ENCODE peak calls at places on chromosomes 2 and 18, in four cellular contexts. E, K, Q and D are unnamed samples.
A peak's percentile ranks its signal among the peaks of the same experiment; 100 is the strongest.

GRCh38 chr2:1868683-1869141 is 124.4 kb upstream of the PXDN start:
- DNase-seq in E (no peak), K (no peak), Q (no peak), D (no peak)

GRCh38 chr2:63012541-63012940 is 38.1 kb upstream of the OTX1 start:
- DNase-seq in E (peak; percentile 89), K (no peak), Q (no peak), D (no peak)

GRCh38 chr2:79860233-79861058 is 347.6 kb downstream of the CTNNA2 start:
- DNase-seq in E (peak; percentile 29), K (peak; percentile 34), Q (no peak), D (peak; percentile 32)

GRCh38 chr2:104033399-104033798 is 820.5 kb upstream of the POU3F3 start:
- DNase-seq in E (no peak), K (peak; percentile 2), Q (no peak), D (peak; percentile 16)

GRCh38 chr18:58847383-58848071 is 17.1 kb upstream of the ZNF532 start:
- DNase-seq in E (no peak), K (no peak), Q (no peak), D (no peak)

GRCh38 chr2:13000644-13001375 is 284.1 kb downstream of the TRIB2 start:
- DNase-seq in E (no peak), K (peak; percentile 33), Q (peak; percentile 31), D (peak; percentile 55)

GRCh38 chr2:127770973-127771735 is 39.8 kb downstream of the WDR33 start:
- DNase-seq in E (peak; percentile 79), K (peak; percentile 97), Q (no peak), D (peak; percentile 90)

GRCh38 chr2:158723311-158723838 is 71.7 kb upstream of the DAPL1 start:
- DNase-seq in E (no peak), K (no peak), Q (no peak), D (no peak)

GRCh38 chr2:36906277-36906676 is 60.1 kb downstream of the STRN start:
- DNase-seq in E (no peak), K (no peak), Q (no peak), D (no peak)

GRCh38 chr2:151347904-151348303 is 9.5 kb upstream of the TNFAIP6 start:
- DNase-seq in E (no peak), K (no peak), Q (no peak), D (no peak)

GRCh38 chr2:234544659-234545611 is 48.1 kb upstream of the ARL4C start:
- DNase-seq in E (peak; percentile 54), K (peak; percentile 58), Q (peak; percentile 31), D (peak; percentile 69)

GRCh38 chr2:2846379-2847130 is 515.5 kb upstream of the MYT1L start:
- DNase-seq in E (no peak), K (no peak), Q (peak; percentile 22), D (no peak)

GRCh38 chr2:101518470-101519172 is 43.7 kb upstream of the RFX8 start:
- DNase-seq in E (peak; percentile 41), K (peak; percentile 74), Q (peak; percentile 36), D (peak; percentile 61)

GRCh38 chr2:44450082-44450481 is 88.3 kb downstream of the CAMKMT start:
- DNase-seq in E (no peak), K (no peak), Q (no peak), D (no peak)

GRCh38 chr2:70709746-70710145 is 58.3 kb downstream of the ADD2 start:
- DNase-seq in E (no peak), K (no peak), Q (no peak), D (no peak)

GRCh38 chr2:207868855-207869596 is 99.3 kb upstream of the FZD5 start:
- DNase-seq in E (no peak), K (no peak), Q (no peak), D (no peak)

GRCh38 chr2:2083113-2083757 is 247.8 kb downstream of the MYT1L start:
- DNase-seq in E (no peak), K (no peak), Q (no peak), D (no peak)

GRCh38 chr2:105797298-105797819 is 52.6 kb downstream of the NCK2 start:
- DNase-seq in E (peak; percentile 67), K (peak; percentile 67), Q (peak; percentile 60), D (no peak)

GRCh38 chr2:10032746-10033105 is 10.6 kb upstream of the KLF11 start:
- DNase-seq in E (no peak), K (no peak), Q (no peak), D (no peak)

GRCh38 chr18:3002766-3003165 is 10.2 kb downstream of the LPIN2 start:
- DNase-seq in E (no peak), K (no peak), Q (no peak), D (no peak)

GRCh38 chr18:44885507-44885906 is 204.8 kb downstream of the SETBP1 start:
- DNase-seq in E (no peak), K (no peak), Q (no peak), D (no peak)

GRCh38 chr18:33606621-33607020 is 28.6 kb downstream of the ASXL3 start:
- DNase-seq in E (no peak), K (no peak), Q (no peak), D (no peak)

GRCh38 chr18:62399781-62400308 is 74.7 kb downstream of the TNFRSF11A start:
- DNase-seq in E (no peak), K (peak; percentile 7), Q (no peak), D (no peak)

GRCh38 chr2:239212553-239213419 is 188.0 kb downstream of the HDAC4 start:
- DNase-seq in E (no peak), K (no peak), Q (no peak), D (no peak)

GRCh38 chr2:96550787-96551604 is 14.4 kb downstream of the ARID5A start:
- DNase-seq in E (no peak), K (no peak), Q (no peak), D (peak; percentile 42)

GRCh38 chr18:27808678-27809077 is 368.3 kb downstream of the CDH2 start:
- DNase-seq in E (no peak), K (peak; percentile 32), Q (no peak), D (peak; percentile 35)

GRCh38 chr2:133097666-133098065 is 427.7 kb upstream of the LYPD1 start:
- DNase-seq in E (peak; percentile 12), K (peak; percentile 21), Q (no peak), D (no peak)

GRCh38 chr2:238425979-238426567 is 654 bp upstream of the ASB1 start:
- DNase-seq in E (peak; percentile 43), K (peak; percentile 75), Q (no peak), D (peak; percentile 90)

DNA sequence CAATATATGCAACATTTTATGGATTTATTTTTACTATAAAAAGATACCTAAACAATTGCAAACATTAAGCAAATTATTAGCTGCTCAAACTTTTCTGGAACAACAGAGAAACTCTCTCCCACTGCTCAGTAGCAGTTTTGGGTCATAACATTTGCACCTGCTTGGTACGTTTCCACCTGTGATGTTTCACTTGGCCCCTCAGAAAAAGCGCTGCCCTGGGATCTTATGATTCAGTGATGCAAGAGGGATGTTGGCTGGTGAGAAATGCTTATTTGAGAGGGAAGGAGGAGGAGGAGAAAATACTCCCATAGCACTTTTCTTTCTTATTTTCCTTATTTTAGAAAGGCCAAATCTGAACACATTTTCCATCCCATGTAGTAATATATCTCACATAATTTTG is 9.2 kb downstream of the IRS1 start:
- DNase-seq in E (peak; percentile 5), K (no peak), Q (no peak), D (no peak)
- H3K4me3 ChIP-seq in E (no peak overlapping the region), K (no peak overlapping the region), Q (peak overlapping the region; percentile 41), D (no peak overlapping the region)

GRCh38 chr2:241272298-241272721 is 43.2 kb downstream of the HDLBP start:
- DNase-seq in E (no peak), K (no peak), Q (peak; percentile 44), D (peak; percentile 22)

GRCh38 chr2:241274127-241274526 is 41.3 kb downstream of the HDLBP start:
- DNase-seq in E (no peak), K (no peak), Q (no peak), D (no peak)

GRCh38 chr2:241271641-241272297 is 43.7 kb downstream of the HDLBP start:
- DNase-seq in E (peak; percentile 83), K (peak; percentile 84), Q (peak; percentile 81), D (peak; percentile 81)

GRCh38 chr2:241272722-241273551 is 42.5 kb downstream of the HDLBP start:
- DNase-seq in E (peak; percentile 72), K (peak; percentile 64), Q (peak; percentile 78), D (peak; percentile 55)

DNA sequence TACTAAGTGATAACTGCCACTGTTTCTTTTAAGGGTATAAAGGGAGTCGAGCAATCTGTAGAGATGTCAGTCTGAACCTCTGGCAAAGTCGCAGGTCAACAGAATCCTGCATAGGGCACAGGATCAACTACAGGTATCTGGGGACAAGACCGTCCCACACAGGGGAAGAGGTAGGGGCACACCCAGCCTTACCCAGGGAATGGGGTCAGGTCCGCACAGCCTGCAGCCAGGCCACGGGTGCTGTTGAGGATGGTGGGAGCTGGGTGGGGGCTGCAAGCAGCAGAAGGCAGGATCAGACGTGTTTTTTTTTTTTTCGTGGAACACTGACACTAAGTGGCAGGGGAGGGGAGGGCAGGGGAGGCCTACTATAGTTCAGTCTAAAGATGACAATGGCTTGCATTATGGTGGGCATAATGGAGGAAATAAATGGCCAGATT is 41.9 kb downstream of the HDLBP start:
- DNase-seq in E (no peak), K (no peak), Q (no peak), D (no peak)
- TF ChIP-seq CTCF in E (no peak), K (no peak), Q (no peak), D (no peak)

GRCh38 chr2:136116813-136117390 is 1.0 kb downstream of the CXCR4 start:
- DNase-seq in E (no peak), K (peak; percentile 16), Q (no peak), D (no peak)
- H3K4me3 ChIP-seq in E (no peak overlapping the region), K (peak overlapping the region; percentile 21), Q (peak overlapping the region; percentile 27), D (peak overlapping the region; percentile 9)

GRCh38 chr18:35998967-35999366 is 26.5 kb downstream of the RMP24 start:
- DNase-seq in E (no peak), K (no peak), Q (no peak), D (no peak)
- TF ChIP-seq CTCF in E (peak; percentile 30), K (peak; percentile 46), Q (no peak), D (peak; percentile 37)

GRCh38 chr2:64943387-64944150 is 45.6 kb upstream of the SLC1A4 start:
- DNase-seq in E (peak; percentile 93), K (no peak), Q (peak; percentile 34), D (peak; percentile 49)

GRCh38 chr2:64947906-64948305 is 41.3 kb upstream of the SLC1A4 start:
- DNase-seq in E (no peak), K (no peak), Q (no peak), D (no peak)

GRCh38 chr2:64944484-64944883 is 44.7 kb upstream of the SLC1A4 start:
- DNase-seq in E (no peak), K (no peak), Q (no peak), D (no peak)

GRCh38 chr2:64946737-64947090 is 42.5 kb upstream of the SLC1A4 start:
- DNase-seq in E (peak; percentile 22), K (no peak), Q (no peak), D (no peak)

GRCh38 chr2:64945973-64946736 is 43.0 kb upstream of the SLC1A4 start:
- DNase-seq in E (peak; percentile 44), K (no peak), Q (no peak), D (peak; percentile 17)
- H3K4me3 ChIP-seq in E (no peak overlapping the region), K (no peak overlapping the region), Q (no peak overlapping the region), D (no peak overlapping the region)